ENCODE peak calls at places on chromosome 7, in nine cellular contexts. One of them, this sample, is unnamed.

GRCh38 chr7:116952640-116953371 is 495 bp upstream of the ST7 start:
- DNase-seq in GM13976: no peak
- DNase-seq in DND-41: no peak
- DNase-seq in neural progenitor cell: peak
- DNase-seq in GM20000: no peak
- DNase-seq in breast epithelium: peak
- DNase-seq in pancreas: peak
- DNase-seq in cardiac fibroblast: peak
- DNase-seq in A673: peak
- DNase-seq in this sample: peak

GRCh38 chr7:28700790-28701203 is 257.3 kb downstream of the TRIL start:
- DNase-seq in breast epithelium: no peak
- DNase-seq in A673: peak
- DNase-seq in cardiac fibroblast: no peak
- DNase-seq in GM13976: no peak
- DNase-seq in GM20000: no peak
- DNase-seq in pancreas: no peak
- DNase-seq in DND-41: no peak
- DNase-seq in neural progenitor cell: no peak
- DNase-seq in this sample: no peak

GRCh38 chr7:115707236-115707635 is 323.3 kb downstream of the TFEC start:
- DNase-seq in breast epithelium: no peak
- DNase-seq in pancreas: no peak
- DNase-seq in cardiac fibroblast: peak
- DNase-seq in GM20000: no peak
- DNase-seq in GM13976: no peak
- DNase-seq in neural progenitor cell: peak
- DNase-seq in DND-41: peak
- DNase-seq in A673: peak
- DNase-seq in this sample: no peak

GRCh38 chr7:101271021-101271420 is 26.1 kb upstream of the FIS1 start:
- DNase-seq in breast epithelium: no peak
- DNase-seq in DND-41: no peak
- DNase-seq in pancreas: no peak
- DNase-seq in A673: no peak
- DNase-seq in GM20000: no peak
- DNase-seq in neural progenitor cell: no peak
- DNase-seq in cardiac fibroblast: no peak
- DNase-seq in GM13976: no peak
- DNase-seq in this sample: no peak

GRCh38 chr7:118648002-118648401 is 423.5 kb downstream of the ANKRD7 start:
- DNase-seq in GM13976: no peak
- DNase-seq in neural progenitor cell: no peak
- DNase-seq in breast epithelium: no peak
- DNase-seq in pancreas: no peak
- DNase-seq in A673: no peak
- DNase-seq in cardiac fibroblast: no peak
- DNase-seq in DND-41: no peak
- DNase-seq in GM20000: no peak
- DNase-seq in this sample: no peak

GRCh38 chr7:116395125-116395791 is 104.3 kb upstream of the CAV2 start:
- DNase-seq in GM13976: no peak
- DNase-seq in breast epithelium: no peak
- DNase-seq in neural progenitor cell: no peak
- DNase-seq in pancreas: no peak
- DNase-seq in A673: peak
- DNase-seq in DND-41: no peak
- DNase-seq in GM20000: no peak
- DNase-seq in cardiac fibroblast: peak
- DNase-seq in this sample: no peak

GRCh38 chr7:140719711-140720110 is 23.2 kb downstream of the NDUFB2 start:
- DNase-seq in cardiac fibroblast: peak
- DNase-seq in GM13976: no peak
- DNase-seq in DND-41: no peak
- DNase-seq in breast epithelium: no peak
- DNase-seq in A673: no peak
- DNase-seq in neural progenitor cell: no peak
- DNase-seq in pancreas: no peak
- DNase-seq in GM20000: no peak
- DNase-seq in this sample: no peak

GRCh38 chr7:78983483-78983882 is 470.0 kb downstream of the MAGI2 start:
- DNase-seq in GM13976: no peak
- DNase-seq in pancreas: no peak
- DNase-seq in cardiac fibroblast: no peak
- DNase-seq in neural progenitor cell: no peak
- DNase-seq in DND-41: no peak
- DNase-seq in breast epithelium: no peak
- DNase-seq in GM20000: no peak
- DNase-seq in A673: no peak
- DNase-seq in this sample: no peak

GRCh38 chr7:37285701-37286475 is 162.8 kb downstream of the ELMO1 start:
- DNase-seq in GM20000: no peak
- DNase-seq in A673: no peak
- DNase-seq in GM13976: no peak
- DNase-seq in neural progenitor cell: no peak
- DNase-seq in DND-41: peak
- DNase-seq in pancreas: no peak
- DNase-seq in cardiac fibroblast: no peak
- DNase-seq in breast epithelium: no peak
- DNase-seq in this sample: no peak

GRCh38 chr7:114645451-114645850 is 230.8 kb downstream of the FOXP2 start:
- DNase-seq in DND-41: no peak
- DNase-seq in GM13976: no peak
- DNase-seq in A673: no peak
- DNase-seq in breast epithelium: no peak
- DNase-seq in pancreas: no peak
- DNase-seq in cardiac fibroblast: no peak
- DNase-seq in neural progenitor cell: peak
- DNase-seq in GM20000: no peak
- DNase-seq in this sample: no peak

GRCh38 chr7:142523821-142524460 is 225.3 kb upstream of the PRSS1 start:
- DNase-seq in breast epithelium: no peak
- DNase-seq in GM13976: no peak
- DNase-seq in GM20000: no peak
- DNase-seq in cardiac fibroblast: peak
- DNase-seq in pancreas: no peak
- DNase-seq in neural progenitor cell: no peak
- DNase-seq in DND-41: no peak
- DNase-seq in A673: no peak
- DNase-seq in this sample: no peak

GRCh38 chr7:142519790-142520078 is 229.5 kb upstream of the PRSS1 start:
- DNase-seq in pancreas: no peak
- DNase-seq in neural progenitor cell: no peak
- DNase-seq in DND-41: no peak
- DNase-seq in breast epithelium: no peak
- DNase-seq in GM20000: no peak
- DNase-seq in A673: no peak
- DNase-seq in cardiac fibroblast: no peak
- DNase-seq in GM13976: no peak
- DNase-seq in this sample: no peak

GRCh38 chr7:142516038-142516501 is 233.2 kb upstream of the PRSS1 start:
- DNase-seq in pancreas: no peak
- DNase-seq in cardiac fibroblast: peak
- DNase-seq in DND-41: peak
- DNase-seq in neural progenitor cell: peak
- DNase-seq in A673: peak
- DNase-seq in breast epithelium: no peak
- DNase-seq in GM13976: peak
- DNase-seq in GM20000: peak
- DNase-seq in this sample: peak

GRCh38 chr7:142513221-142513955 is 235.9 kb upstream of the PRSS1 start:
- DNase-seq in pancreas: no peak
- DNase-seq in GM20000: no peak
- DNase-seq in breast epithelium: no peak
- DNase-seq in neural progenitor cell: no peak
- DNase-seq in A673: no peak
- DNase-seq in GM13976: no peak
- DNase-seq in DND-41: no peak
- DNase-seq in cardiac fibroblast: no peak
- DNase-seq in this sample: no peak

GRCh38 chr7:142519077-142519789 is 230.0 kb upstream of the PRSS1 start:
- DNase-seq in breast epithelium: no peak
- DNase-seq in neural progenitor cell: no peak
- DNase-seq in cardiac fibroblast: no peak
- DNase-seq in GM20000: no peak
- DNase-seq in pancreas: no peak
- DNase-seq in A673: no peak
- DNase-seq in DND-41: no peak
- DNase-seq in GM13976: no peak
- DNase-seq in this sample: no peak
- TF ChIP-seq CTCF in breast epithelium: no peak
- TF ChIP-seq CTCF in neural progenitor cell: no peak
- TF ChIP-seq CTCF in cardiac fibroblast: no peak
- TF ChIP-seq CTCF in GM20000: no peak
- TF ChIP-seq CTCF in pancreas: no peak
- TF ChIP-seq CTCF in A673: no peak
- TF ChIP-seq CTCF in DND-41: peak
- TF ChIP-seq CTCF in GM13976: no peak
- TF ChIP-seq CTCF in this sample: no peak

DNA sequence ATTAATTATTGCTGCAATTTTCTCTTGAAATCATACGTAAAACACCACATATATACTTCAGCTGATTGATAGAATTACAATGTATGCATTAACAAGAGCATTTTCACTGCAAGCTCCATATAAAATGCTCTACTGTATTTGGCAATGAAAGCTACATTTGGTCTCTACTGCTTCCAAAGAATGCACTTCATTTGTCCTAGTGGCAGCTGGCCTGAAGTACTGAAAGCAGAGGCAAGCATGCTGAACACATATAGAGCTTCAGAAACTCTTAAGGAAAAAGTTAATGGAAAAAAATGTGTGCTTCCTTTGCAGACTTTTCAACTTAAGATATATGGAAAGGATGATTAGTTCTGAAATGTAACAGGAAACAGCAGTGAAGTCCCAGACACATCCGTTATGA is 537.1 kb upstream of the POM121L12 start:
- DNase-seq in cardiac fibroblast: no peak
- DNase-seq in A673: no peak
- DNase-seq in GM13976: no peak
- DNase-seq in breast epithelium: no peak
- DNase-seq in pancreas: no peak
- DNase-seq in DND-41: no peak
- DNase-seq in GM20000: no peak
- DNase-seq in neural progenitor cell: peak
- DNase-seq in this sample: no peak
- TF ChIP-seq CTCF in cardiac fibroblast: no peak
- TF ChIP-seq CTCF in A673: no peak
- TF ChIP-seq CTCF in GM13976: no peak
- TF ChIP-seq CTCF in breast epithelium: no peak
- TF ChIP-seq CTCF in pancreas: no peak
- TF ChIP-seq CTCF in DND-41: peak
- TF ChIP-seq CTCF in GM20000: no peak
- TF ChIP-seq CTCF in neural progenitor cell: peak
- TF ChIP-seq CTCF in this sample: no peak

DNA sequence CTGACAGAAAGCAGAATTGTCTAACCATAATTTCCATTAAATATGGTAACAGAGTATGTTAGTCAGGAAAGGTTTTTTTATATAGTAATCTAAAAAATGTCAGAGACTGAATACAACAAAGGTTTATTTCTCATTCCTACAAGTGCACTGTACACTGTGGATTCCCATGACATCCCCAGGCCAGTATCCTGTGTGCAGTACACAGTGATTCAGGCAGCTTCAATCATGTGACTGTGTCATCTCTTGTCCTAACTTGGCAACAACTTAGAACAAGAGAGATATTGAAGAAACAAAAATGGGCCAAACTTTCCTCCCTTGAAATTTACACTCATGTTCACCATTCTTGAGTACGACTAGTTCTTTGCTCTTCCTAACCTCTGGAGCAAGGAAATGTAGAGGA is 189.8 kb upstream of the SEMA3A start:
- DNase-seq in GM13976: no peak
- DNase-seq in pancreas: no peak
- DNase-seq in neural progenitor cell: no peak
- DNase-seq in breast epithelium: no peak
- DNase-seq in DND-41: no peak
- DNase-seq in cardiac fibroblast: peak
- DNase-seq in GM20000: no peak
- DNase-seq in A673: no peak
- DNase-seq in this sample: no peak
- TF ChIP-seq CTCF in GM13976: no peak
- TF ChIP-seq CTCF in pancreas: no peak
- TF ChIP-seq CTCF in neural progenitor cell: no peak
- TF ChIP-seq CTCF in breast epithelium: no peak
- TF ChIP-seq CTCF in DND-41: no peak
- TF ChIP-seq CTCF in cardiac fibroblast: no peak
- TF ChIP-seq CTCF in GM20000: no peak
- TF ChIP-seq CTCF in A673: no peak
- TF ChIP-seq CTCF in this sample: no peak

GRCh38 chr7:71506822-71507221 is 374.9 kb downstream of the GALNT17 start:
- DNase-seq in cardiac fibroblast: no peak
- DNase-seq in GM13976: no peak
- DNase-seq in GM20000: no peak
- DNase-seq in A673: no peak
- DNase-seq in breast epithelium: no peak
- DNase-seq in pancreas: no peak
- DNase-seq in neural progenitor cell: no peak
- DNase-seq in DND-41: no peak
- DNase-seq in this sample: no peak

GRCh38 chr7:71507665-71508064 is 375.7 kb downstream of the GALNT17 start:
- DNase-seq in cardiac fibroblast: no peak
- DNase-seq in pancreas: no peak
- DNase-seq in breast epithelium: no peak
- DNase-seq in GM20000: no peak
- DNase-seq in DND-41: no peak
- DNase-seq in A673: no peak
- DNase-seq in neural progenitor cell: peak
- DNase-seq in GM13976: no peak
- DNase-seq in this sample: no peak

GRCh38 chr7:71509381-71509780 is 377.4 kb downstream of the GALNT17 start:
- DNase-seq in GM13976: no peak
- DNase-seq in GM20000: no peak
- DNase-seq in breast epithelium: no peak
- DNase-seq in DND-41: no peak
- DNase-seq in cardiac fibroblast: no peak
- DNase-seq in A673: no peak
- DNase-seq in pancreas: no peak
- DNase-seq in neural progenitor cell: no peak
- DNase-seq in this sample: no peak

GRCh38 chr7:71511361-71511807 is 379.4 kb downstream of the GALNT17 start:
- DNase-seq in cardiac fibroblast: no peak
- DNase-seq in neural progenitor cell: peak
- DNase-seq in A673: no peak
- DNase-seq in GM20000: no peak
- DNase-seq in GM13976: no peak
- DNase-seq in DND-41: no peak
- DNase-seq in breast epithelium: no peak
- DNase-seq in pancreas: no peak
- DNase-seq in this sample: no peak
- TF ChIP-seq CTCF in cardiac fibroblast: no peak
- TF ChIP-seq CTCF in neural progenitor cell: peak
- TF ChIP-seq CTCF in A673: no peak
- TF ChIP-seq CTCF in GM20000: no peak
- TF ChIP-seq CTCF in GM13976: no peak
- TF ChIP-seq CTCF in DND-41: peak
- TF ChIP-seq CTCF in breast epithelium: no peak
- TF ChIP-seq CTCF in pancreas: no peak
- TF ChIP-seq CTCF in this sample: no peak

GRCh38 chr7:128263420-128263819 is 22.3 kb downstream of the LEP start:
- DNase-seq in pancreas: no peak
- DNase-seq in GM13976: no peak
- DNase-seq in neural progenitor cell: no peak
- DNase-seq in cardiac fibroblast: no peak
- DNase-seq in breast epithelium: no peak
- DNase-seq in A673: no peak
- DNase-seq in GM20000: no peak
- DNase-seq in DND-41: no peak
- DNase-seq in this sample: no peak
- TF ChIP-seq CTCF in pancreas: no peak
- TF ChIP-seq CTCF in GM13976: no peak
- TF ChIP-seq CTCF in neural progenitor cell: no peak
- TF ChIP-seq CTCF in cardiac fibroblast: no peak
- TF ChIP-seq CTCF in breast epithelium: no peak
- TF ChIP-seq CTCF in A673: no peak
- TF ChIP-seq CTCF in GM20000: no peak
- TF ChIP-seq CTCF in DND-41: no peak
- TF ChIP-seq CTCF in this sample: no peak